ENCODE peak calls at places on chromosome 21, in five cellular contexts. M is T follicular helper cell, B is astrocyte of the cerebellum, V is GM04504, N is NCI-H460. C is an unnamed sample.
A peak's percentile ranks its signal among the peaks of the same experiment; 100 is the strongest.

GRCh38 chr21:45299864-45300785 is 12.4 kb upstream of the POFUT2 start:
- DNase-seq in M (no peak), N (no peak), V (peak; percentile 40), B (no peak), C (peak; percentile 44)

GRCh38 chr21:34338226-34338625 is 25.6 kb upstream of the KCNE2 start:
- DNase-seq in B (no peak), N (no peak), M (no peak), V (no peak), C (no peak)

GRCh38 chr21:38507374-38507942 is 9.2 kb upstream of the ERG start:
- DNase-seq in M (no peak), B (no peak), V (no peak), N (no peak), C (no peak)

GRCh38 chr21:32764186-32764585 is 7.4 kb downstream of the PAXBP1 start:
- DNase-seq in N (no peak), M (no peak), V (no peak), B (no peak), C (no peak)

GRCh38 chr21:15441999-15442398 is 287.8 kb upstream of the USP25 start:
- DNase-seq in N (no peak), B (no peak), M (no peak), V (no peak), C (no peak)

GRCh38 chr21:44858791-44859190 is 14.7 kb downstream of the PTTG1IP start:
- DNase-seq in V (no peak), M (no peak), N (no peak), B (no peak), C (no peak)

GRCh38 chr21:29190920-29191319 is 60.5 kb downstream of the MAP3K7CL start:
- DNase-seq in B (no peak), N (no peak), M (no peak), V (no peak), C (no peak)

GRCh38 chr21:43208561-43209332 is 39.9 kb downstream of the CRYAA start:
- DNase-seq in V (no peak), B (no peak), M (no peak), N (no peak), C (no peak)

GRCh38 chr21:42093991-42094417 is 22.9 kb downstream of the UMODL1 start:
- DNase-seq in N (no peak), V (peak; percentile 57), M (no peak), B (peak; percentile 98), C (peak; percentile 94)

C was measured in Daoy.